ENCODE peak calls at places on chromosome 1, in four cellular contexts. One of them, this sample, is unnamed.

GRCh38 chr1:183218981-183219621 is 33.0 kb downstream of the LAMC2 start:
- DNase-seq in amygdala: no peak
- DNase-seq in stimulated activated CD4-positive, alpha-beta T cell treated with anti-CD3 and anti-CD28 coated beads, Interleukin-4, amount 100 ng/mL, for 4 hours: no peak
- DNase-seq in neural progenitor cell: peak; percentile 56
- DNase-seq in this sample: no peak

GRCh38 chr1:151061012-151061401 is 810 bp downstream of the MLLT11 start:
- DNase-seq in amygdala: no peak
- DNase-seq in neural progenitor cell: peak; percentile 38
- DNase-seq in stimulated activated CD4-positive, alpha-beta T cell treated with anti-CD3 and anti-CD28 coated beads, Interleukin-4, amount 100 ng/mL, for 4 hours: no peak
- DNase-seq in this sample: no peak

GRCh38 chr1:113949007-113949406 is 19.9 kb downstream of the HIPK1 start:
- DNase-seq in stimulated activated CD4-positive, alpha-beta T cell treated with anti-CD3 and anti-CD28 coated beads, Interleukin-4, amount 100 ng/mL, for 4 hours: no peak
- DNase-seq in amygdala: no peak
- DNase-seq in neural progenitor cell: no peak
- DNase-seq in this sample: no peak

GRCh38 chr1:33985656-33986055 is 121.8 kb downstream of the HMGB4 start:
- DNase-seq in amygdala: no peak
- DNase-seq in neural progenitor cell: no peak
- DNase-seq in stimulated activated CD4-positive, alpha-beta T cell treated with anti-CD3 and anti-CD28 coated beads, Interleukin-4, amount 100 ng/mL, for 4 hours: no peak
- DNase-seq in this sample: no peak

GRCh38 chr1:47834326-47834725 is 162.9 kb downstream of the TRABD2B start:
- DNase-seq in amygdala: no peak
- DNase-seq in stimulated activated CD4-positive, alpha-beta T cell treated with anti-CD3 and anti-CD28 coated beads, Interleukin-4, amount 100 ng/mL, for 4 hours: no peak
- DNase-seq in neural progenitor cell: no peak
- DNase-seq in this sample: no peak

GRCh38 chr1:34500451-34500850 is 254.4 kb upstream of the GJB5 start:
- DNase-seq in stimulated activated CD4-positive, alpha-beta T cell treated with anti-CD3 and anti-CD28 coated beads, Interleukin-4, amount 100 ng/mL, for 4 hours: peak; percentile 2
- DNase-seq in neural progenitor cell: peak; percentile 78
- DNase-seq in amygdala: no peak
- DNase-seq in this sample: no peak

GRCh38 chr1:60589046-60589748 is 493.2 kb upstream of the NFIA start:
- DNase-seq in stimulated activated CD4-positive, alpha-beta T cell treated with anti-CD3 and anti-CD28 coated beads, Interleukin-4, amount 100 ng/mL, for 4 hours: no peak
- DNase-seq in amygdala: no peak
- DNase-seq in neural progenitor cell: no peak
- DNase-seq in this sample: no peak

GRCh38 chr1:94039514-94039870 is 81.5 kb downstream of the ABCA4 start:
- DNase-seq in neural progenitor cell: peak; percentile 94
- DNase-seq in stimulated activated CD4-positive, alpha-beta T cell treated with anti-CD3 and anti-CD28 coated beads, Interleukin-4, amount 100 ng/mL, for 4 hours: peak; percentile 55
- DNase-seq in amygdala: peak; percentile 21
- DNase-seq in this sample: peak; percentile 56

GRCh38 chr1:29050141-29050540 is 73.6 kb downstream of the TMEM200B start:
- DNase-seq in neural progenitor cell: no peak
- DNase-seq in amygdala: no peak
- DNase-seq in stimulated activated CD4-positive, alpha-beta T cell treated with anti-CD3 and anti-CD28 coated beads, Interleukin-4, amount 100 ng/mL, for 4 hours: no peak
- DNase-seq in this sample: no peak

GRCh38 chr1:157431751-157432150 is 120.6 kb downstream of the FCRL5 start:
- DNase-seq in stimulated activated CD4-positive, alpha-beta T cell treated with anti-CD3 and anti-CD28 coated beads, Interleukin-4, amount 100 ng/mL, for 4 hours: no peak
- DNase-seq in amygdala: no peak
- DNase-seq in neural progenitor cell: no peak
- DNase-seq in this sample: no peak

GRCh38 chr1:6137758-6138157 is 42.4 kb downstream of the CHD5 start:
- DNase-seq in neural progenitor cell: peak; percentile 27
- DNase-seq in amygdala: no peak
- DNase-seq in stimulated activated CD4-positive, alpha-beta T cell treated with anti-CD3 and anti-CD28 coated beads, Interleukin-4, amount 100 ng/mL, for 4 hours: no peak
- DNase-seq in this sample: no peak

GRCh38 chr1:234369784-234370183 is 3.5 kb upstream of the COA6 start:
- DNase-seq in neural progenitor cell: no peak
- DNase-seq in stimulated activated CD4-positive, alpha-beta T cell treated with anti-CD3 and anti-CD28 coated beads, Interleukin-4, amount 100 ng/mL, for 4 hours: no peak
- DNase-seq in amygdala: no peak
- DNase-seq in this sample: no peak

GRCh38 chr1:109926662-109927300 is 16.1 kb downstream of the CSF1 start:
- DNase-seq in neural progenitor cell: no peak
- DNase-seq in stimulated activated CD4-positive, alpha-beta T cell treated with anti-CD3 and anti-CD28 coated beads, Interleukin-4, amount 100 ng/mL, for 4 hours: no peak
- DNase-seq in amygdala: no peak
- DNase-seq in this sample: no peak

GRCh38 chr1:204451352-204452124 is 39.9 kb upstream of the PPP1R15B start:
- DNase-seq in stimulated activated CD4-positive, alpha-beta T cell treated with anti-CD3 and anti-CD28 coated beads, Interleukin-4, amount 100 ng/mL, for 4 hours: no peak
- DNase-seq in neural progenitor cell: no peak
- DNase-seq in amygdala: no peak
- DNase-seq in this sample: no peak

GRCh38 chr1:33660244-33660643 is 187.8 kb downstream of the ZSCAN20 start:
- DNase-seq in amygdala: no peak
- DNase-seq in neural progenitor cell: no peak
- DNase-seq in stimulated activated CD4-positive, alpha-beta T cell treated with anti-CD3 and anti-CD28 coated beads, Interleukin-4, amount 100 ng/mL, for 4 hours: no peak
- DNase-seq in this sample: no peak

This sample was measured in putamen.